ENCODE peak calls at places on chromosome 4, in eight cellular contexts. R is uterus, Y is IMR-90, W is tibial nerve, Z is suprapubic skin, H is esophagus squamous epithelium, L is HCT116, T is HepG2. V is an unnamed sample.

GRCh38 chr4:100082852-100083251 is 107.4 kb downstream of the DDIT4L start:
- DNase-seq in R (no peak), Y (no peak), W (no peak), Z (no peak), H (no peak), L (no peak), T (no peak), V (no peak)

GRCh38 chr4:80058740-80059139 is 14.3 kb downstream of the ANTXR2 start:
- DNase-seq in R (no peak), Y (peak; percentile 24), W (no peak), Z (no peak), H (no peak), L (no peak), T (no peak), V (no peak)

GRCh38 chr4:145315828-145316227 is 135.4 kb upstream of the OTUD4 start:
- DNase-seq in R (no peak), Y (no peak), W (no peak), Z (no peak), H (no peak), L (no peak), T (no peak), V (no peak)

GRCh38 chr4:157128395-157128794 is 52.4 kb downstream of the GLRB start:
- DNase-seq in R (no peak), Y (peak; percentile 52), W (no peak), Z (no peak), H (no peak), L (peak; percentile 15), T (no peak), V (no peak)

GRCh38 chr4:6561706-6562371 is 13.2 kb upstream of the MAN2B2 start:
- DNase-seq in R (no peak), Y (no peak), W (no peak), Z (no peak), H (no peak), L (no peak), T (no peak), V (no peak)

GRCh38 chr4:16118090-16118489 is 34.3 kb upstream of the PROM1 start:
- DNase-seq in R (no peak), Y (no peak), W (no peak), Z (no peak), H (no peak), L (no peak), T (no peak), V (no peak)

GRCh38 chr4:185142563-185142910 is 529 bp upstream of the SLC25A4 start:
- DNase-seq in R (no peak), Y (no peak), W (no peak), Z (no peak), H (no peak), L (no peak), T (peak; percentile 37), V (peak; percentile 20)

GRCh38 chr4:2250003-2250763 is 8.3 kb upstream of the HAUS3 start:
- DNase-seq in R (no peak), Y (no peak), W (no peak), Z (peak; percentile 58), H (no peak), L (no peak), T (no peak), V (no peak)

GRCh38 chr4:93183589-93183988 is 645.0 kb upstream of the ATOH1 start:
- DNase-seq in R (no peak), Y (no peak), W (no peak), Z (no peak), H (no peak), L (no peak), T (no peak), V (no peak)

GRCh38 chr4:165592386-165592785 is 213.6 kb downstream of the CPE start:
- DNase-seq in R (no peak), Y (no peak), W (no peak), Z (no peak), H (no peak), L (no peak), T (no peak), V (no peak)

GRCh38 chr4:181618038-181618618 is 625.1 kb upstream of the TENM3 start:
- DNase-seq in R (no peak), Y (no peak), W (no peak), Z (no peak), H (no peak), L (no peak), T (no peak), V (no peak)

GRCh38 chr4:152682143-152682542 is 2.3 kb upstream of the TMEM154 start:
- DNase-seq in R (no peak), Y (no peak), W (no peak), Z (no peak), H (no peak), L (no peak), T (no peak), V (no peak)

GRCh38 chr4:152678841-152679240 is 956 bp downstream of the TMEM154 start:
- DNase-seq in R (no peak), Y (no peak), W (no peak), Z (no peak), H (no peak), L (no peak), T (no peak), V (no peak)

GRCh38 chr4:152680988-152681731 is 1.4 kb upstream of the TMEM154 start:
- DNase-seq in R (no peak), Y (peak; percentile 59), W (no peak), Z (no peak), H (no peak), L (no peak), T (no peak), V (peak; percentile 38)

GRCh38 chr4:152676052-152676854 is 3.5 kb downstream of the TMEM154 start:
- DNase-seq in R (no peak), Y (no peak), W (no peak), Z (no peak), H (no peak), L (no peak), T (no peak), V (no peak)

DNA sequence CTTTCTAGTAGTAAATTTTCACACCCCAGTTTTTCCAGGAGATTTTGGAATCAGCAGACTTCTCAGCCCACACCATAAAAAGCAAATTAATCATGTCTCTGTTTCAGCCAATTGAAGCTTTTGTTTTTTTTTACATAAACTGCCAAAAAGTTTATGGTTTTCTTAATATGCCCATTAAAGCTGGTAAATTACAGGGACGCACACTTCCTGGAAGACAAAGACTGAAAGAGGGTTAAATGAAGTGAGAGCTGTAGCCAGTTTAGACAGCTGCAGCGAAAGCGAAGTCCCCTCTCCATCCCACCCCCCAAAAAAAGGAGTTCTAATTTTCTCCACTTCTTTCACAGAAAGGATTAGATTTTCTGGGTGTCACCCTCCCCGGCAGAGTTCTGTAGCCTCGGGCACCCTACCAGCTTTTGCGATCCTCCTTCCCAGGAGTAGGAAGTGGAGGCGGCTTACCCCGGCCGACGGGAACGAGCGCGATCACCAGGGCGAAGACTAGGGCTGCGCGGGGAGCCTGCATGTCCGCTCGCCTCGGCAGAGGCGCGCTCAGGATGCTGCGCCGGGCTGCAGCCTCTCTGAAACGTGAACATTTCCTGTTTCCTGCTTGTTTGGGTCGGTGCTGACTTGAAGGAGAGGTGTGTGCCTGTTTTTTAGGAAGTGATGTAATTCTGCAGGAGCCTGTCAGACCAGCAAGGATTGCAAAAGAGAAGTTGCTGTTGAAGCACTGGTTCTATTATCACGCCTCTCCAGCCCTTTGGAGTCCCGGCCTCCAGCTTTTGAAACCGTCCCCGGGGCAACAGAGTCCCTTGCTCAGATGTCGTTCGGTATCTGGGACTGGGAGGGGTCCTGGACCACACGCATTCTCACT is at the start of gene TMEM154:
- DNase-seq in R (peak; percentile 31), Y (peak; percentile 53), W (peak; percentile 23), Z (peak; percentile 70), H (peak; percentile 31), L (no peak), T (no peak), V (peak; percentile 1)
- TF ChIP-seq POLR2A in R (no peak), Y (no peak), W (no peak), Z (no peak), H (no peak), L (no peak), T (no peak), V (no peak)

DNA sequence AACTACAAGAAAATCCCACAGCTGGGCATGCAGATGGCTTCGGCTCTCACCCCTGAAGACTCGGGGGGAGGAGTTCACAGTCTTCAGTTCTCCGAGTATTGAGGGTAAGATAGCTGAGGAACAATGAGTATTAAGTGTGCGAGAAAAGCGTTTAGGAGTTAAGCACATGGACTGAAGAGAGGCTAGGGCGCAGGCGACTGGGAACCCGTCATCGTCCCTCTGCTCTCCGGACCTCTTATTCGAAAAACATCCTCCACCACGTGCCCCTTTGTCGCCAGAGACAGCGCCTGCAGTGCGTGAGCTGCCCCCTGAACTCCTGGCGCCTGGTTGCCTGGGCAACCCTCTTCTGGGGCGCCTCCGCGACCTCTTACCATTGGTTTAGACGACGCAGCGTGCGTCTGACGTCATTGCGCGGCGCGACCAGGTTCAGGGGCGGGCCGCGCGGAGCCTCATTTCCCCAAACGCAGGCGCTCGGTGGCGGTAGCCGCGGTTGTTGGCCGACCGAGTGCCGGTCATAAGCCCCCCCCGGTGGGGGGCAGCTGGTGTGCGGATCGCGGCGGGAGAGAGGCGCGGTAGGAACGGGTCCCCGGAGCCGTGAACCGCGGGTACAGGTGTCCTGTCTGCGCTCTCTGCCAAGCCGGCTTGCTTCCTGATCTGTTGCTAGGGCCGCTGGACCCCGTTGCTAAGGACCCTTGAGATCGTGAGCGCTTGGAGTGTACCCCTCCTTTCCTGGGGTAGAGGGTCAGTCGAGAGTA is at the start of gene PACRGL:
- DNase-seq in R (peak; percentile 91), Y (peak; percentile 91), W (peak; percentile 89), Z (peak; percentile 95), H (peak; percentile 62), L (peak; percentile 88), T (peak; percentile 91), V (peak; percentile 90)
- TF ChIP-seq POLR2A in R (peak; percentile 62), Y (peak; percentile 80), W (peak; percentile 60), Z (no peak), H (no peak), L (peak; percentile 67), T (peak; percentile 77), V (peak; percentile 26)

DNA sequence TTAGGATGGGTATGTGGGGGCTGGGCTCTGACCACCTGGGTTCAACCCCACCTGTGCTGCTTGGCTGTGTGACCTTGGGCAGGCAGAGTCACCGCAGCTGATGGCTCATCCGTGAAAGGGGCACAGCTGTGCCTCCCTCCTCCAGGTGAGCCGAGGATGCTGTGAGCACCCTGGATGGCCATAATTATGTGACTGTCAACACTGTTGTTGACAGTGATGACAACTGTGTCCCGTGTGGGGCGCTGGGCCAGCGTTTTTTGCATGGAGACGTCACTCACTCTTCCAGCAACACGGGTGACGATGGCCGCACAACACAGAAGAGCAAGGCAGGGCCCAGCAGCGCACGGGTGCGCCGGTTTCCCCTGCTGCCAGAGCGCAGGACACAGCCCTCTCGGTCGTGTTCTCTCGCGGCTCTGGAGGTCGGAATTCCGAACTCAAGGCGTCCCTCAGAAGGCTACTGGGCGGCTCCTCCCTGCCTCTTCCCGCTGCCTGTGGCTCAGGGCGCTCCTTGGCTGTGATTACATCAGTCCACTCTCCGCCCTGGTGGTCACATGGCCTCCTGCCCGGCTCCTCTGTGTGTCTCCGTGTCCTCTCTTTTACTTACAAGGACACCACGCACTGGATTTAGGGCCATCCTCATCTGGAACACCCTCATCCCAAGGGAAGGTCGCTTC is 1.3 kb downstream of the SH3TC1 start:
- DNase-seq in R (no peak), Y (peak; percentile 31), W (no peak), Z (no peak), H (no peak), L (no peak), T (no peak), V (no peak)
- TF ChIP-seq POLR2A in R (peak; percentile 22), Y (no peak), W (peak; percentile 41), Z (no peak), H (no peak), L (no peak), T (no peak), V (no peak)

DNA sequence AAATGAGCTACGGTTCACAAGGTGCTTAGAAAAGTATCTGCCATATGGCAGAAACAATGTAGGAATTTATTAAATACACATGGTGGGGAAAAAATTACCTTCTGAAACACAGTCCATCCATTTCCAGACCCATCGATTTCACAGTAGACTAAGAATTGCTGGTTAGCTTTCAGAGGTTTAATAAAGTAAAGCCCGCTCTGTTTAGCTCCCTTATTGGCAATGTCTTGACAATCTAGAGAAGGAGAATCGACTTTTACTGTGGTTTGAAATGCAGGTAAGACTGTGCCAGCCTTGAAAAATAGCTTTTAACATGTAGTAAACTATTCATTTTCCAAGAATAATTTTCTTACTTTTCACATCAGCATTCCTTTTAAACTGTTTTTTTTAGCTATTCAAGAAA is 2.9 kb downstream of the FGG start:
- DNase-seq in R (no peak), Y (no peak), W (no peak), Z (no peak), H (no peak), L (no peak), T (no peak), V (no peak)
- TF ChIP-seq POLR2A in R (no peak), Y (no peak), W (no peak), Z (no peak), H (no peak), L (no peak), T (no peak), V (no peak)

V was measured in A549.